ENCODE peak calls at places on chromosome 18, in four cellular contexts. R, B, F and V are unnamed samples.

GRCh38 chr18:812123-812672 is at the start of gene YES1:
- DNase-seq in F (peak; percentile 90), R (peak; percentile 94), B (peak; percentile 77), V (peak; percentile 75)

GRCh38 chr18:34738173-34738894 is 28.2 kb downstream of the DTNA start:
- DNase-seq in R (no peak), B (no peak), F (no peak), V (no peak)

GRCh38 chr18:41226186-41226585 is 728.8 kb upstream of the PIK3C3 start:
- DNase-seq in R (no peak), B (no peak), F (no peak), V (no peak)

GRCh38 chr18:48797841-48798255 is 152.9 kb downstream of the SMAD7 start:
- DNase-seq in B (no peak), F (no peak), R (peak; percentile 32), V (no peak)

GRCh38 chr18:50748243-50749229 is 71.3 kb downstream of the MRO start:
- DNase-seq in F (peak; percentile 49), B (no peak), R (no peak), V (no peak)

GRCh38 chr18:44589709-44590108 is 91.0 kb upstream of the SETBP1 start:
- DNase-seq in F (no peak), B (no peak), R (no peak), V (no peak)

GRCh38 chr18:75320506-75320905 is 107.0 kb downstream of the SMIM21 start:
- DNase-seq in B (no peak), R (no peak), F (no peak), V (no peak)

GRCh38 chr18:42196651-42197050 is 241.6 kb downstream of the PIK3C3 start:
- DNase-seq in B (no peak), F (no peak), R (no peak), V (no peak)

GRCh38 chr18:49109565-49110251 is 158.9 kb upstream of the SMAD7 start:
- DNase-seq in B (no peak), F (no peak), R (peak; percentile 6), V (no peak)

GRCh38 chr18:63837556-63837955 is 49.9 kb upstream of the SERPINB2 start:
- DNase-seq in R (no peak), B (no peak), F (no peak), V (no peak)

GRCh38 chr18:46867471-46868170 is 49.7 kb downstream of the PIAS2 start:
- DNase-seq in B (no peak), F (no peak), R (no peak), V (no peak)

GRCh38 chr18:47996091-47996541 is 65.7 kb upstream of the SMAD2 start:
- DNase-seq in R (no peak), F (no peak), B (no peak), V (no peak)

GRCh38 chr18:65737346-65737745 is 13.5 kb upstream of the CDH7 start:
- DNase-seq in F (no peak), R (no peak), B (no peak), V (no peak)

GRCh38 chr18:58578321-58578720 is 50.6 kb downstream of the ALPK2 start:
- DNase-seq in R (no peak), F (no peak), B (no peak), V (no peak)

DNA sequence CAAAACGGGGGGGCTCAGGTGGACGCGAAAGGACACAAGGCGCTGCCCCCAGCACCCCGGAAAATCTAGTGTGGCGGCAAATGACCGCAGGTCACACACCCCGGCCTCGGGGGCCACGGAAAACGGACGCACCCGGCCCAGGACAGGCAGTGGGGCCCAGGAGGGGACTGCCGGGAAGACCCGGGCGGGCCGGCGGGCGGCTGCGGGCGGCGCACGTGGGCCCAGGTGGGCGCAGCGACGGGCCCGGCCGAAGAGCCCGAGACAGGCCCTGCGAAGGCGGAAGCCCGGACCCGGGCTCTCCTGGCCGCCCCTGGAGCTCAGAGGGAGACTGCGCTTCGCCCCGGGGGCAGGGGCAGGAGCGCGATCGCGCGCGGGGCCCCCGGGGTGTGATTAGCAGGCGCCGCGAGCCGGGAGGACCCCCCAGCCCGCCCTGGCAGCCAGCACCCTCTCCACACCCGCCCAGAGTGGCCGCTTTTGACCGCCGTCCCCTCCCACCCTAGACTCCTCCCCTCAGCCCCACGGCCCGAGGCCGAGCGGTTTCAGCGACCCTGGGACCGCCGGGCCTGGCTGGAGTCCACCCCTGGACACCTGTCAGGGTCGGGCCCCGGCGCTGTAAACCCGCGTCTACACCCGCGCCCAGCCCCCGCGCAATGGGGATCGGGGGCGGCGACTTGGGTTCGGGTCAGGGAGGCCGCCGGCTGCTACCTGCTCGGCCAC is 773 bp downstream of the MBP start:
- DNase-seq in B (peak; percentile 53), R (no peak), F (no peak), V (no peak)
- TF ChIP-seq POLR2A in B (peak; percentile 52), R (no peak), F (no peak), V (no peak)

DNA sequence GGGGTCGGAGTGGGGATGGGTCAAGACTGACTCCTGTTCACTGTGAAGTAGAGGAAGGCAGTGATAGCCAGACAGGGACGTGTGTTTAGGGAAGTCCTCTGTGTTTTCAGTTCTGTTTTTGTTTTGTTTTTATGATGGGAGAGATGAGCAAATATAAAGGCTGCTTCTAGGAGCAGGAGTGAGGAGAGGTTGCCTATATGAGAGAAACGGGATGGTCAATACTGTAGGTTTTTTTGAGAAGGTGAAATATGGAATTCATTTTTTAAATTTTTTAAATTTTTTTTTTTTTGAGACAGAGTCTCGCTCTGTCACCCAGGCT is 3.8 kb upstream of the RMC1 start:
- DNase-seq in R (no peak), B (no peak), F (no peak), V (no peak)
- TF ChIP-seq TAF1 in R (no peak), B (no peak), F (no peak), V (no peak)

GRCh38 chr18:3450358-3451107 is 561 bp downstream of the TGIF1 start:
- DNase-seq in R (peak; percentile 78), F (no peak), B (no peak), V (no peak)

GRCh38 chr18:3451989-3452749 is 2.2 kb downstream of the TGIF1 start:
- DNase-seq in F (peak; percentile 50), R (peak; percentile 80), B (no peak), V (no peak)

GRCh38 chr18:3449702-3450357 is at the start of gene TGIF1:
- DNase-seq in R (peak; percentile 91), B (no peak), F (peak; percentile 82), V (no peak)

GRCh38 chr18:3452750-3453539 is 3.0 kb downstream of the TGIF1 start:
- DNase-seq in B (no peak), F (peak; percentile 44), R (peak; percentile 48), V (no peak)

DNA sequence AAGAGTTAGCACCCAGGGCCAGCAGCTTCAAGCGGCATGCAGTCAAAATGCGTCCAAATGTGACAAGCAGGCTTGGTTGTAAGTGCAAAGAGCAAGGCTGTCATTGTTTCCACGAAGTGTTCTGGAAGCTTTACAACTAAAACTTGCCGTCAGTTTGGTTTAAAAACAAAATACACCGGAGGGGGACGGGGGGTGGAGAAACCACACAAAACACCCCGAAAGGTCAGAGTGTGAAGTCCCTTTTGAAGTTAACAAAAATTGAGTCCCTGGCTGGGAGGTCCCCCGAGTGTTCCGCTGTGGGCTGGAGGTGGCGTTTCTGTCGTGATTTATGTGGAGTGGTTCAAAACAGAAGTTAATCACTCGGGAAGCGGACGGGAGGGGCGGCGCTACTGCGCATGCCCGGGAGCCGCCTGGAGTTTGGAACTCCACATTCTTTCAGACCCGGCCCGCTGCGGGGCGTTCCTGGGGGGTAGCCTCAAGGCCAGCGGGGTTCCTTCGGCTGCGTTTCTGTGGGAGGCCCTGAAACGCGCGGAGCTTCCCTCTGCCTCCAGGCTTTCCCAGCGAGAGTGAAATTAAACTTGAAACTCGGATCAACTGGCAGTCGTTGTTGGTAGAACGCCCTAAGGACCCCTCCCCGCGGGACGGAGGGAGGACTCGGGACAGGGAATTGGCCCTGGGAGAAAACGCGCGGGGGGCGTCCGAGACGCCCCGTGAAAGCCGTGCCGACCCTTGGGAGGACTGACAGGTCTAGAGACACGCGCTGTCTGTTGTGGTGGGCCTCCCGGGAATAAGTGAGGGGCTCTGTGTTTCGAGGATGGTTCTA is 1.4 kb downstream of the TGIF1 start:
- DNase-seq in R (peak; percentile 97), B (no peak), F (peak; percentile 83), V (no peak)
- TF ChIP-seq POLR2A in R (no peak), B (no peak), F (no peak), V (no peak)

GRCh38 chr18:23689616-23690504 is 607 bp downstream of the LAMA3 start:
- DNase-seq in F (peak; percentile 75), R (no peak), B (peak; percentile 45), V (no peak)
- TF ChIP-seq TAF1 in F (no peak), R (no peak), B (no peak), V (no peak)

GRCh38 chr18:5295981-5296705 is 617 bp upstream of the ZBTB14 start:
- DNase-seq in B (peak; percentile 76), R (peak; percentile 98), F (peak; percentile 90), V (peak; percentile 69)
- TF ChIP-seq POLR2A in B (peak; percentile 53), R (no peak), F (no peak), V (peak; percentile 77)